ENCODE peak calls at places on chromosomes 6 and 20, in four cellular contexts. A is body of pancreas, C is endothelial cell of umbilical vein, E is HCT116. W is an unnamed sample.

GRCh38 chr6:10451394-10451793 is 36.5 kb upstream of the TFAP2A start:
- DNase-seq in A (no peak), E (no peak), C (no peak), W (no peak)

GRCh38 chr6:131136021-131136847 is 967 bp downstream of the AKAP7 start:
- DNase-seq in A (peak), E (no peak), C (peak), W (peak)

GRCh38 chr6:107626645-107627044 is 136.7 kb downstream of the SOBP start:
- DNase-seq in A (no peak), E (no peak), C (no peak), W (no peak)

GRCh38 chr6:22363166-22363965 is 66.5 kb upstream of the PRL start:
- DNase-seq in A (no peak), C (peak), E (no peak), W (no peak)

GRCh38 chr6:20706293-20707165 is 172.3 kb downstream of the CDKAL1 start:
- DNase-seq in E (peak), A (no peak), C (no peak), W (no peak)

GRCh38 chr20:36548006-36548315 is 6.6 kb downstream of the MYL9 start:
- DNase-seq in A (no peak), C (no peak), E (no peak), W (no peak)

GRCh38 chr6:151436814-151437213 is 15.1 kb downstream of the RMND1 start:
- DNase-seq in E (no peak), A (no peak), C (no peak), W (no peak)

GRCh38 chr20:57837208-57838035 is 127.6 kb upstream of the PMEPA1 start:
- DNase-seq in C (no peak), E (no peak), A (no peak), W (no peak)

GRCh38 chr6:157599191-157599590 is 218.2 kb downstream of the ZDHHC14 start:
- DNase-seq in C (no peak), E (no peak), A (no peak), W (no peak)

GRCh38 chr6:170583736-170584180 is 679 bp downstream of the PDCD2 start:
- DNase-seq in C (no peak), E (no peak), A (no peak), W (no peak)

GRCh38 chr20:17612287-17612974 is 42.6 kb downstream of the DSTN start:
- DNase-seq in C (no peak), E (no peak), A (no peak), W (peak)

GRCh38 chr6:132768051-132768517 is 10.4 kb upstream of the VNN2 start:
- DNase-seq in A (peak), C (peak), E (peak), W (no peak)

GRCh38 chr6:88238065-88238464 is 71.9 kb upstream of the CNR1 start:
- DNase-seq in E (peak), A (peak), C (peak), W (peak)

GRCh38 chr20:32574296-32575226 is 10.6 kb downstream of the NOL4L start:
- DNase-seq in C (peak), A (peak), E (no peak), W (peak)

GRCh38 chr6:152401978-152402377 is 235.2 kb downstream of the SYNE1 start:
- DNase-seq in E (peak), A (no peak), C (peak), W (no peak)

GRCh38 chr6:13251242-13251641 is 77.1 kb downstream of the TBC1D7 start:
- DNase-seq in A (no peak), C (no peak), E (no peak), W (no peak)

GRCh38 chr20:61252601-61253263 is 671 bp downstream of the CDH4 start:
- DNase-seq in A (no peak), C (no peak), E (no peak), W (no peak)
- H3K27ac ChIP-seq in A (no peak), C (no peak), E (no peak), W (no peak)

GRCh38 chr6:119256392-119256791 is 93.2 kb downstream of the MAN1A1 start:
- DNase-seq in E (no peak), A (no peak), C (no peak), W (no peak)
- H3K27ac ChIP-seq in E (peak), A (no peak), C (no peak), W (no peak)

DNA sequence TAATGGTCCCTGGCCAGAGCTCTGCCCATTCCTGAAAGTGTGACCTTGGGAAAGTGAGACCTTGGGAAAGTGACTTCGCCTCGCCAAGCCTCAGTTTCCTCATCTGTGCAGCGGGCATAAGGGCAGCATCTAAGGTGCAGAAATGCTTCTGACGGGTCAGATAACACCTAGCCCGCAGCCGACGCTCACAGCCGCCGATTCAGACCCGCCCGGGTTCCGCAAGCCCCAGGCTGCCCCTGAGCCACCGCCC is 486 bp downstream of the FKBP1A start:
- DNase-seq in E (no peak), C (no peak), A (no peak), W (no peak)
- H3K27ac ChIP-seq in E (peak), C (peak), A (peak), W (peak)

DNA sequence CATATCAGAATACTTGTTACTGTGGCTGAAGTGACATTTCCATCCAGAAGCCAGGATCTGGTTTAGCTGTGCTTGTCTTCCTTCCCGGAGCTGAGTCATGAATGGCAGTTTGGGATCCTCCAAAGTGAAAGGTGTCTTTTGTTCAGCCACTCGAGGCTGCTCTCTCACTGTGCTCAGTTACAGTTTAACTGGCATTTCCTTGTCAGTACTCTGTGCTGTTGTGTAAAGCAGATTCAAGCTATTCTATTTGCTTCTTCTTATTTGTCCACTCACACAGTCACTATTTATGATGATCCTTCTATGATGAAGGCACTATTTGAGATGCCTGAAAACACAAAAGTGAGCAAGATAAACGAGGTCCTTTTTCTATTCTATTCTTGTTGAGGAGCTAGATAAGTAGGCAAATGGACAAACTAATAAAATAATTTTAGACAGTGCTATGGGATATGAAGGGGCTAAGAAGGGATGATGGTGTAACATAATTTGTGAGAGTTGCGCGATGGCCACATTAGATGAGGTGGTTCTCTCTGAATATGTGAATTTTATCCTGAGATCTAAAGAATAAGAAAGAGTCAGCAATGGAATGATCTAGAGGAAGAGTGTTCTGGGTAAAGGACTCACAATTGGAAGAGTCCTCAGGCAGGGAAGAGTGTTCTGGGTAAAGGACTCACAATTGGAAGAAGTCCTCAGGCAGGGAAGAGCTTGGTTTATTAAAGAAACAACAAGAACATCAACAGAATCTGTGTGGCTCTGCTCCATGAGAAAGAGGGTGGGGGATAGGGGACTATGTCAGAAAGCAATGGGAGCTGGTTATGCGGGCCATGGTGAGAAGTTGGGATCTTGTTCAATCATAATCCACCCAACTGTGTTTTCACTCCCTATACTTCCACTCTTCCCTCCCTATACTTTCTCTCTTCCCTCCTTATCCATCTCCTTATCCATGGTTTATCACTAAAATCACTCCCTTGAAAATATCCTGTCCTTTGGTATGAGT is 40.1 kb downstream of the CYP24A1 start:
- DNase-seq in E (peak), C (no peak), A (no peak), W (no peak)
- H3K27ac ChIP-seq in E (peak), C (no peak), A (no peak), W (peak)

DNA sequence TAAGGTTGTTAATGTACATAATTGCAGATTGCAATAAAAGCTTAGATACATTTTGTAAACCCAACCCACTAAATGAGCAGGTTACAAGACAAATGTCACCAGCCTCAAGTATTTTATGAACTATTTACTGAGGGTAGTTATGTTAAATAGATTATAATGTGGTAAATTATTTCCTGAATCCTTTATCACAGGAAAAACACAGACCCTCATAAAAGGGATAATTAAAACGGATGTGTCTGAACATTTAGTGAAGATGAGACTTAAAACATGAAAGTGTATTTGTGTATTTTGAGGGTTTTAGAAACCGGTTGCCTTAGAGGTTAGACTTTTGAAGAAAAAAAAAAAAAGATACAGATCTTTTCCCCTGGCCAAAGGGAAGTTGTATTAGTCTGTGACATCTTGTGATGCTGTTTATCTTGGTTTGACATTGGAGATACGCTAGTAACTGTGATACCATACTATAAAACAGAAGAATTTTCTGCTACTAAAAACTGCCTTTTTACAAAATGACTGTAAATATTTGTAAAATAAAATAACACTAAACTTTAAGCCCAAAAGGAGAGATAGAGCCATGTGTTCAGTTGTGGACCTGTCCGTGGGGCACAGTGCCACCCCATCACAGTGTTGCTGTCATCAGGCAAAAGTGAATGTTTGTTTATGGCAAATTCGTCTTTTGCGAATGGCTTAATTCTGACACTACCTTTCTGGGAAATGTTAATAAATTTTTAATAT is 9.7 kb downstream of the DYNLT1 start:
- DNase-seq in E (no peak), C (no peak), A (no peak), W (no peak)
- H3K27ac ChIP-seq in E (no peak), C (no peak), A (no peak), W (no peak)

GRCh38 chr20:49216991-49217578 is 2.1 kb upstream of the DDX27 start:
- DNase-seq in C (peak), E (peak), A (peak), W (peak)

GRCh38 chr20:49214546-49214945 is 4.7 kb upstream of the DDX27 start:
- DNase-seq in E (no peak), A (no peak), C (no peak), W (no peak)

GRCh38 chr20:49215232-49215631 is 4.0 kb upstream of the DDX27 start:
- DNase-seq in A (no peak), C (no peak), E (no peak), W (no peak)

GRCh38 chr20:49219924-49220831 is 962 bp downstream of the DDX27 start:
- DNase-seq in A (no peak), E (no peak), C (no peak), W (no peak)

DNA sequence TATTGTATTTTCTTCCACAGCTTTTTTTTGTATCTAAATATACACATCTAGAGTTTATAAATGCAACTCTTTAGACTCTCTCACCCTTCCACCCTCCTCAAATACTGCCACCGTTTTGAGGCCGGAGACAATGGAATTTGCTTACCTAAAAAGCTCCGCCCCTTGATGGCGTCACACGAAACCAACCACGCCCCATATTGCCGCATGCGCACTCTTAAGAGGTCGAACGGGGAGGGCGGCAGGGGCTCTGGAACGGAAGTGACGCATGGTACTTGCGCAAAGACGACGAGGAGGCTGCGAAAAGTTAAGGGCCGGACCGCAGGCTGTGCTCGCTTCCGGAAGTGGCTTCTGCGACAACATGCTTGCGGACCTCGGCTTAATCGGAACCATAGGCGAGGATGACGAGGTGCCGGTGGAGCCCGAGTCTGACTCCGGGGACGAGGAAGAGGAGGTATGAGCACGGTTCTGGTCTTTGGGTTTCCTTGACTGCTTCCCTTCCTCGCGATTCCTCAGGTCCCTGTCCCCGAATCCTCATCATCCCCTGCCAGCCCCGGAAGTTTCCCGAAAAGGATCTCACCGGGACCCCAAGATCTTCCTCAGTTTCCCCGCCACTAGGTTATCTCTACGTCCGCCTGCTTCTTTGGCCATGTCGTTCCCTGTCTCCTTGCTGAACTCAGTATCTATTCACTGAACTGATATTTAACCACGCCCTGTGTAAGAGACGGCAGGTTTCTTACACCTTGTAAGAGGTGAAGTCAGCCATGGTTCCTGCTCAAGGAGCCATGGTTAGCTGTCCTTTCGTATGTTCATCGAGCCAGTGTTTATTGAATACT is at the start of gene DDX27:
- DNase-seq in E (peak), C (peak), A (peak), W (peak)
- H3K27ac ChIP-seq in E (peak), C (peak), A (peak), W (peak)

DNA sequence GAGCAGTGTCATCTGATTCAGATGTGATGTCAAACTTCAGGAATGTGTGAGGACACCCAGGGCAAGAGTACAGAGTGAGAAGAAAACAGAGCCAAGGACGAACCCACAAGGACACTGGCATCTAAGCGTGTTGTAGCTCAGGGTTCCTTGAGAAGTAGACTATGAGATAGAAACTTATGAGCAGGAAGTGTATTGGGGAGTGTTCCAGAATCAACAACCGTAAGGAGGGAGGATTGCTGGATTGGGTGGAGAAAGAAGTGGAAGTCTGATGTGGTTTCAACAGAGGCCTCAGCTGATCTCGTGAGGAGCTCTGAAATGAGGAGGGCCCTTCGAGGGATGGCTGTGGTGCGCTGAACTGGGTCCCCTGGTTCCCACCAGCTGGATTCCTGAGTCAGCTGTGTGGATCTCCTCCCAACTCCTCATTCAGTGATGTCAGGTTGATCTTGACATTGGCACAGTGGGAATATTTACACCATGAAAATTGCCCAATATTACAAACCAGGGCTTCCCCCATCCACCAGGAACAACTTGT is 25.7 kb upstream of the IGF2R start:
- DNase-seq in C (no peak), E (no peak), A (no peak), W (peak)
- H3K27ac ChIP-seq in C (no peak), E (no peak), A (no peak), W (peak)

DNA sequence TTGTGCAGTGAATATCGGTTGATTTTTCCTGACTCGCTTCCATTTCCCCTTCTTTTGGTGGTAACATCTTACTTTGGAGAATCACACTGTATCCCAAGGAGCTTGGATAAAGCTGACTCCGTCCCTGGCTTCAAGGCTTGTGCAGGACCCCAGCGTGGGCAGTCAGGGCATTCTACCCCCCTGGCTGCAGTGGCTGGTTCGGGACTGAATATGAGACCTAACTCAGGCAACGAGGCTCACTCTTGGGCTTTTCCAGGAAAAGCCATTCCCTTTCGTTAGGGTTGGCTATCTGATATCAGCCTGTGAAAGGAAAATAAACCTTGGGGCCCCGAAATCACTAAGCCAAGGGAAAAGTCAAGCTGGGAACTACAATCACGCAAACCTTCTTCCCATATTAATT is 30.1 kb upstream of the GJA1 start:
- DNase-seq in E (no peak), C (no peak), A (no peak), W (no peak)
- H3K27ac ChIP-seq in E (no peak), C (no peak), A (no peak), W (no peak)

DNA sequence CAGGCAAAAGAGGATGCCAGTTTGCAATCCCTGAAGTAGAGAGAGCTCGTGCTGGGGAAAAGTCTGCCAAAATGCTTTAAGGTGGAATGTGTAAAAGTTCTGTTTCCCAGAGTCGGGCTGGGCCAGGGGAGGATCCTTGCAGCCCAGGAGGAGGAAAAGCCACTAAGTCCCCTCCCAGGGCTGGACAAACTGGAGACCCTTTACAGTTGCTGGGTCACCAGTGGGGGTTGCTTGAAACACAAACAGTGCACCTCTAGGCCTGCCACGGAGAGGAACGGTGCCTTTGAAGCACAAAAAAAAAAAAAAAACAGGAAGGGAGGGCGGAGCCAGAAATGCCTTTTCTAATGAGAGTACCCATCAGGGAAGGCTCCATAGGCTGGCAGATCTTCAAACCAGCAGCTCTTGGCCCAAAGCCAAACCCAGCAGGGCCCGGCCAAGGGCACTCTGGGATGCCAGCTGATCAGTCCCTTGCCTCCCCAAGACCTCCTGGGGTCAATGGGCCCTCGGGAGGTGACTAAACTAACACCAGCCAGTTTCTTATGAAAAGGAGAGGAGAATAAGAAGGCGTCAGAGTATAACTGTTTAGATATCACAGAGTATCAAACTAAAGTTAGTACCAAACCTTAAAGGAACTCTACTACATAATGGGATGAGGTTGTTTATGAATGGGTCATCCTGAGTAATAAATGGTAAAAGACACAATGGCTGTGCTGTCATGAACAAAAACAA is 23.7 kb downstream of the HLA-A start:
- DNase-seq in E (peak), C (peak), A (peak), W (no peak)
- H3K27ac ChIP-seq in E (peak), C (peak), A (peak), W (peak)